ENCODE peak calls at places on chromosomes 6 and 20, in eight cellular contexts. B, L, N, C, H, J, K and U are unnamed samples. For H4K20me1 and H3K9me2, the result is how much of the 10 kb centered on the place peaks cover.

GRCh38 chr20:62956387-62957135 is 4.1 kb downstream of the SLC17A9 start:
- DNase-seq in H (no peak), B (no peak), L (no peak), J (no peak), C (no peak), N (peak), K (no peak), U (no peak)

GRCh38 chr20:6837730-6838129 is 70.2 kb downstream of the BMP2 start:
- DNase-seq in K (no peak), H (no peak), B (no peak), J (no peak), C (no peak), L (no peak), N (no peak), U (no peak)

GRCh38 chr6:51855310-51856082 is 231.9 kb downstream of the PKHD1 start:
- DNase-seq in H (peak), B (peak), J (no peak), N (peak), C (peak), K (peak), L (peak), U (peak)

GRCh38 chr20:62030834-62031434 is 34.7 kb downstream of the TAF4 start:
- DNase-seq in J (peak), L (no peak), K (peak), C (no peak), B (peak), N (no peak), H (no peak), U (peak)

GRCh38 chr6:160388922-160389321 is 40.7 kb downstream of the SLC22A3 start:
- DNase-seq in B (no peak), C (no peak), H (no peak), J (no peak), N (no peak), K (no peak), L (no peak), U (no peak)

GRCh38 chr6:86010915-86011786 is 368.5 kb upstream of the SYNCRIP start:
- DNase-seq in K (no peak), B (no peak), C (no peak), L (peak), H (no peak), N (no peak), J (no peak), U (no peak)

GRCh38 chr6:5416250-5416649 is 154.9 kb downstream of the FARS2 start:
- DNase-seq in K (no peak), L (no peak), N (peak), J (no peak), C (no peak), H (no peak), B (no peak), U (no peak)

GRCh38 chr6:31144970-31145340 is 6.1 kb upstream of the PSORS1C2 start:
- DNase-seq in H (no peak), C (no peak), J (no peak), K (no peak), N (no peak), L (no peak), B (no peak), U (no peak)

GRCh38 chr6:25472314-25472713 is 179.7 kb upstream of the SCGN start:
- DNase-seq in K (no peak), L (no peak), N (peak), J (no peak), H (peak), B (peak), C (no peak), U (no peak)

GRCh38 chr6:131844243-131844841 is 36.5 kb downstream of the ENPP1 start:
- DNase-seq in J (no peak), H (no peak), L (peak), B (peak), N (no peak), K (no peak), C (no peak), U (no peak)

GRCh38 chr20:11216451-11217314 is 542.9 kb upstream of the JAG1 start:
- DNase-seq in L (peak), B (no peak), K (no peak), H (no peak), J (no peak), N (no peak), C (no peak), U (no peak)

GRCh38 chr20:53752971-53753879 is 159.6 kb upstream of the ZNF217 start:
- DNase-seq in J (peak), L (no peak), H (peak), N (no peak), C (no peak), B (peak), K (peak), U (peak)

GRCh38 chr20:7305971-7306370 is 538.5 kb downstream of the BMP2 start:
- DNase-seq in K (no peak), N (no peak), B (no peak), L (no peak), J (no peak), C (no peak), H (no peak), U (no peak)

GRCh38 chr6:118761643-118762042 is 110.3 kb upstream of the CEP85L start:
- DNase-seq in H (no peak), K (no peak), B (no peak), L (no peak), J (no peak), N (no peak), C (no peak), U (no peak)

GRCh38 chr6:137951064-137951597 is 84.1 kb downstream of the TNFAIP3 start:
- DNase-seq in N (no peak), C (no peak), H (no peak), B (no peak), J (no peak), L (no peak), K (peak), U (peak)

GRCh38 chr6:14147891-14148290 is 30.3 kb downstream of the CD83 start:
- DNase-seq in J (no peak), H (no peak), K (no peak), C (no peak), N (no peak), L (no peak), B (peak), U (no peak)

GRCh38 chr6:156390621-156391378 is 386.4 kb upstream of the ARID1B start:
- DNase-seq in L (no peak), H (peak), J (no peak), B (peak), K (no peak), C (no peak), N (no peak), U (peak)

GRCh38 chr6:69974193-69974592 is 107.8 kb downstream of the COL19A1 start:
- DNase-seq in K (no peak), N (peak), H (no peak), L (peak), B (no peak), C (no peak), J (no peak), U (no peak)

GRCh38 chr6:7058250-7058923 is 49.4 kb upstream of the RREB1 start:
- DNase-seq in K (no peak), L (peak), C (peak), J (peak), N (no peak), H (no peak), B (peak), U (no peak)

GRCh38 chr6:137323860-137324259 is 104.7 kb upstream of the IFNGR1 start:
- DNase-seq in K (no peak), H (peak), C (no peak), J (no peak), B (no peak), N (no peak), L (no peak), U (peak)

GRCh38 chr6:26158581-26159416 is 71.6 kb downstream of the HFE start:
- DNase-seq in N (no peak), K (peak), C (no peak), J (no peak), L (peak), H (peak), B (peak), U (peak)

GRCh38 chr20:59518881-59519706 is 85.2 kb upstream of the PHACTR3 start:
- DNase-seq in B (peak), L (peak), K (peak), J (peak), N (peak), H (peak), C (peak), U (peak)

GRCh38 chr6:169789146-169789943 is 37.9 kb downstream of the ERMARD start:
- DNase-seq in N (no peak), L (no peak), K (no peak), H (peak), C (no peak), B (no peak), J (no peak), U (no peak)

GRCh38 chr6:36149436-36149835 is 19.1 kb downstream of the MAPK13 start:
- DNase-seq in H (no peak), K (no peak), J (no peak), C (no peak), L (no peak), B (no peak), N (no peak), U (no peak)

GRCh38 chr6:83873869-83874268 is 14.4 kb downstream of the CYB5R4 start:
- DNase-seq in H (no peak), L (no peak), J (no peak), B (no peak), K (no peak), N (no peak), C (no peak), U (peak)
- H4K20me1 ChIP-seq in H (under half), L (under half), J (under half), B (under half), K (under half), N (under half), C (under half), U (under half)

GRCh38 chr6:16533210-16533609 is 228.1 kb downstream of the ATXN1 start:
- DNase-seq in H (no peak), J (no peak), N (no peak), C (no peak), K (no peak), L (no peak), B (no peak), U (no peak)

GRCh38 chr6:16540804-16541752 is 220.2 kb downstream of the ATXN1 start:
- DNase-seq in N (no peak), K (no peak), J (no peak), C (no peak), H (peak), L (no peak), B (no peak), U (no peak)

GRCh38 chr6:16533721-16534136 is 227.5 kb downstream of the ATXN1 start:
- DNase-seq in L (no peak), C (no peak), K (no peak), H (no peak), B (peak), J (no peak), N (no peak), U (no peak)

GRCh38 chr6:16539086-16539931 is 222.0 kb downstream of the ATXN1 start:
- DNase-seq in H (no peak), K (no peak), B (no peak), J (no peak), C (peak), L (no peak), N (no peak), U (no peak)

DNA sequence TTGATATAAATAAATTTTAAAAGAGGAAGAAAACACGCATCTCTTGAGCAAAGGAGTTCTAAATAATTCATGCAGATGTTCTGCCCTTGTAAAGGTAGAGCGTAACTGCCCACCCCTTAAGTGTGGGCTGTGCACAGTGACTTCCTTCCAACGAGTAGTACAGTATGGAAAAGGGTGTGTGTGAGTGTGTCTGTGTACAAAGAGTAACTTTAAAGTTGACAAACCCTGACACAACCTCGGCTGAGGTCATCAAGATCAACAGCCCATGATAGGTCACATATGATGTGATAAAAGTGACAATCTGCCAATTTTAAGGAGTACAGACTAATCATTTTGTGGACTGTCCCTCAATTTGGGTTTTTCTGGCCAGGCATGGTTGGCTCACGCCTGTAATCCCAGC is 225.7 kb downstream of the ATXN1 start:
- DNase-seq in K (no peak), J (no peak), N (no peak), C (no peak), B (no peak), L (no peak), H (no peak), U (no peak)
- TF ChIP-seq CTCF in K (no peak), J (no peak), N (no peak), C (no peak), B (no peak), L (no peak), H (no peak), U (no peak)

DNA sequence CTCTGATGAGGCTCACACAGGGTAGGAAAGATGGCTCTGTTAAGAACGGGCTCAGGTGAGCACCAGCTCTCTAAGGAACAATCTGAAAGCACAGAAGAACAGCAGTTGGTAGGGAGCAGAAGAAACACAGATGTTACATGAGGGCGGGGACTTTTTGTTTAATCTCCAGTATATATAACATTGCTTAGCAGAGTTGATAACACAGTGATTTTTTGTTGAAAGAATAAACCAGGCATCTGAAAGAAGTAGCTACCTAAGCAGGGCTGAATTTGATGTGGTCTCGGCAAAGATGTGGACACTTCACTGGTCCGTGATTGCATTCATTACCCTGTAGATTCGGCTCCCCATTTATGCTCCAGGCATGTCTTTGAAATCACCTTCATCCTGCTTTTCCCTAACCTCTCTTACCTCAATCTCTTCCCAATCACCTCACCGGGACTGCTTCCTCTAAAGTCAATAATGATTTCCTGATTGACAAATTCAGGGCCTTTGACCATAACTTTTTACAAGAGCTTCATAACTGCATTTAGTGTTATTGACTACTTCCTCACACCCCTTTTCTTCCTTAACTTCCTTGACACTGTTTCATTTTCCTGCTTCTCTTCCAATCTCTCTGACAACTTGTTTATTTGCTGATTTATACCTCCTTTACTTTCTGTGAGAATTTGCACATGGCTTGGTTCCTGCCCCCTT is 34.4 kb downstream of the SAMD3 start:
- DNase-seq in B (no peak), N (no peak), C (no peak), J (no peak), K (no peak), L (no peak), H (no peak), U (no peak)
- H3K9me2 ChIP-seq in B (under half), N (under half), C (under half), J (under half), K (under half), L (under half), H (under half), U (under half)

GRCh38 chr6:20416567-20417345 is 15.1 kb downstream of the E2F3 start:
- DNase-seq in N (no peak), L (no peak), B (no peak), C (no peak), K (no peak), J (no peak), H (no peak), U (no peak)
- H4K20me1 ChIP-seq in N (half or more), L (under half), B (half or more), C (half or more), K (under half), J (half or more), H (half or more), U (half or more)

GRCh38 chr6:50608421-50608820 is 104.9 kb upstream of the TFAP2D start:
- DNase-seq in K (no peak), L (no peak), J (no peak), C (no peak), H (no peak), B (peak), N (no peak), U (no peak)

GRCh38 chr6:50610562-50610961 is 102.8 kb upstream of the TFAP2D start:
- DNase-seq in N (peak), H (peak), L (no peak), C (no peak), B (peak), J (no peak), K (no peak), U (no peak)
- TF ChIP-seq CTCF in N (peak), H (peak), L (peak), C (peak), B (peak), J (peak), K (peak), U (peak)

GRCh38 chr6:28695671-28696537 is 170.2 kb downstream of the GPX5 start:
- DNase-seq in K (no peak), H (peak), N (no peak), B (no peak), J (no peak), C (no peak), L (no peak), U (no peak)
- H3K9me2 ChIP-seq in K (under half), H (under half), N (under half), B (under half), J (under half), C (under half), L (under half), U (under half)

DNA sequence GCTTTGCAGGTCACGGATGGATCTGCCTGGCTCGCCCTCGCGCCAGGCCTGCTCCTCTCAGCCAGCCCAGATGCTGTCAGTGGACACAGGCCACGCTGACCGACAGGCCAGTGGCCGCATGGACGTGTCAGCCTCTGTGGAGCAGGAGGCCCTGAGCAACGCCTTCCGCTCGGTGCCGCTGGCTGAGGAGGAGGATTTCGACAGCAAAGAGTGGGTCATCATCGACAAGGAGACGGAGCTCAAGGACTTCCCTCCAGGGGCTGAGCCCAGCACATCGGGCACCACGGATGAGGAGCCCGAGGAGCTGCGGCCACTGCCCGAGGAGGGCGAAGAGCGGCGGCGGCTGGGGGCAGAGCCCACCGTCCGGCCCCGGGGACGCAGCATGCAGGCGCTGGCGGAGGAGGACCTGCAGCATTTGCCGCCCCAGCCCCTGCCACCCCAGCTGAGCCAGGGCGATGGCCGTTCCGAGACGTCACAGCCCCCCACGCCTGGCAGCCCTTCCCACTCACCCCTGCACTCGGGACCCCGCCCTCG is 19.6 kb downstream of the TTBK1 start:
- DNase-seq in J (no peak), H (no peak), K (no peak), L (no peak), N (no peak), B (no peak), C (no peak), U (no peak)
- H4K20me1 ChIP-seq in J (under half), H (under half), K (under half), L (under half), N (under half), B (under half), C (under half), U (under half)

GRCh38 chr6:108116781-108117426 is 42.4 kb upstream of the OSTM1 start:
- DNase-seq in N (peak), C (no peak), L (no peak), B (no peak), K (no peak), H (peak), J (no peak), U (no peak)
- TF ChIP-seq CTCF in N (no peak), C (no peak), L (no peak), B (no peak), K (no peak), H (no peak), J (no peak), U (no peak)

DNA sequence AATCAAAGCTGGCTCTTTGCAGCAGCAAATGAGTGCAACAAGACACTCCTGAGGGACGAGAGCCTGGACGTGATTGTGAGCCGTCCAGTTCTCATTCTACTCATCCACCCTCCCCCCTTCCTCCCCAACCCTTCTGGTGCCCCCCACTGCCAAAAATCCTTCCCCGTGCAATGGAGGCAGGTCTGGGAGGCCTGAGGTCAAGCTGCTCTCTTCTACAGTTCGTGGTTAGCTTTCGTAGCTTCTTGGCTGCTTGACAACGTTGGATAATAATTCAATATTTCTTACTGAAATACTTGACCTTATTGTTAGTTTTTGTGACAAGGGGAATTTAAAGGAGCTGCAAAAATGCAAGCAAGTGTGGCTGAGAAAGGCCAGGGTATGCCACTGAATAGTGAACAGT is 185.4 kb upstream of the SUPT3H start:
- DNase-seq in K (no peak), C (no peak), B (no peak), L (no peak), H (no peak), J (no peak), N (no peak), U (no peak)
- H3K9me2 ChIP-seq in K (under half), C (under half), B (under half), L (under half), H (under half), J (under half), N (under half), U (under half)